ENCODE peak calls at places on chromosomes 11 and 22, in six cellular contexts. I is SK-N-SH, G is HepG2, X is K562, N is H1, H is GM12878. O is an unnamed sample.

GRCh38 chr11:18280438-18281046 is 14.5 kb downstream of the SAA1 start:
- DNase-seq in I (no peak), G (no peak), X (no peak), N (no peak), H (peak), O (no peak)

GRCh38 chr11:117979481-117980211 is 6.5 kb upstream of the IL10RA start:
- DNase-seq in I (no peak), G (no peak), X (no peak), N (no peak), H (peak), O (no peak)

GRCh38 chr11:88377661-88378060 is 40.1 kb upstream of the CTSC start:
- DNase-seq in I (no peak), G (no peak), X (no peak), N (no peak), H (no peak), O (no peak)

GRCh38 chr11:27468209-27468608 is 4.4 kb downstream of the LGR4 start:
- DNase-seq in I (no peak), G (no peak), X (no peak), N (no peak), H (no peak), O (no peak)

GRCh38 chr22:29975494-29975893 is 92.5 kb downstream of the MTMR3 start:
- DNase-seq in I (no peak), G (no peak), X (no peak), N (no peak), H (no peak), O (no peak)

GRCh38 chr11:117663389-117663788 is 133.6 kb downstream of the DSCAML1 start:
- DNase-seq in I (no peak), G (no peak), X (no peak), N (no peak), H (no peak), O (no peak)

GRCh38 chr11:79371152-79371551 is 69.7 kb downstream of the TENM4 start:
- DNase-seq in I (no peak), G (no peak), X (no peak), N (no peak), H (no peak), O (no peak)

GRCh38 chr11:115996125-115996807 is 492.1 kb upstream of the CADM1 start:
- DNase-seq in I (no peak), G (no peak), X (no peak), N (no peak), H (peak), O (no peak)

GRCh38 chr11:11171854-11172253 is 181.2 kb downstream of the CSNK2A3 start:
- DNase-seq in I (no peak), G (no peak), X (no peak), N (no peak), H (peak), O (no peak)

GRCh38 chr22:39613549-39613921 is 43.0 kb downstream of the CACNA1I start:
- DNase-seq in I (no peak), G (no peak), X (no peak), N (no peak), H (no peak), O (no peak)
- TF ChIP-seq YY1 in I (no peak), G (no peak), X (no peak), N (no peak), H (no peak), O (no peak)

GRCh38 chr11:61083601-61084147 is 18.6 kb upstream of the CD5 start:
- DNase-seq in I (no peak), G (no peak), X (no peak), N (no peak), H (no peak), O (no peak)
- H3K27ac ChIP-seq in I (no peak), G (no peak), X (no peak), N (no peak), H (no peak), O (no peak)

DNA sequence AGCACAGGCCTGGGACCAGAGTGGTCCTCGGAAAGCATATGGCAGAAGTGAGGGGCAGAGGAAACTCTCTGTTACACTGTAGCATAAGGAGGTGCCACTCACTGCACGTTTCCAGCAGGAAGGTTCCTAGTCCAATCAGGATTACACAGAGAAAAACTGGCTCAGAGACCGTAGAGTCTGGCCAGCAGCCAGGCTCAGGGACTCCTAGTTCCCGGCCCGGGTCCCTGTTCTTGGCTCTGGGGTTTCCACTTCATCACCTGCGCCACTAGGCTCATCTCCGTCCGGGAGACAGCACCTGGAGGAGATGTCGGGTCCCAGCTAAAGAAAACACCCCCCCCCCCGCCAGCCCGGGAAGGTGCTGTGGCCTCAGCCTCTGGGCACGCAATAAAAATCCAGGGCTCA is 1.1 kb downstream of the TTLL12 start:
- DNase-seq in I (peak), G (peak), X (no peak), N (no peak), H (no peak), O (peak)
- TF ChIP-seq MAX in I (no peak), G (no peak), X (no peak), N (no peak), H (no peak), O (no peak)

GRCh38 chr11:110990316-110990715 is 255.2 kb upstream of the POU2AF2 start:
- DNase-seq in I (no peak), G (no peak), X (no peak), N (no peak), H (no peak), O (no peak)
- TF ChIP-seq YY1 in I (no peak), G (no peak), X (no peak), N (no peak), H (no peak), O (no peak)

DNA sequence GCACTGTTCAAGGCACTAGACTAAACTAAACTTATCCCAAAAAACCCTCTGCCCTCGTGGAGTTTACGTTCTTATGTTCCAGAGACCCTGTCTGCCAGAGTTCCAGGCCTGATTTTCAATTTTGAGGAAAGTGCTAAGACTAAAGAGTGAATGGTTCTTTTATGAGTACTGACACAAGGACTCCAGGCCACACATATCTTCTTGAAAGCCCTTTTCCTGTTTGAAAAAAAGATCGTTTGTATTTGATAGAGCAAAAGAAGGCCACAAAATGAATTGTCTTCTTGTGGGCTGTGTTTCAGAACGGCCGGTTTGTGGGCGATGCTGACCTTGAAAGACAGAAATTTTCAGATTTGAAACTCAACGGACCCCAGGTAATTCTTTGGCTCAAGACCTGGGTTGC is 32.1 kb downstream of the CTNND1 start:
- DNase-seq in I (no peak), G (no peak), X (no peak), N (no peak), H (no peak), O (no peak)
- H3K27ac ChIP-seq in I (no peak), G (no peak), X (no peak), N (no peak), H (peak), O (no peak)

GRCh38 chr11:112753706-112754105 is 207.5 kb upstream of the NCAM1 start:
- DNase-seq in I (no peak), G (no peak), X (no peak), N (no peak), H (no peak), O (no peak)

GRCh38 chr11:112752563-112752962 is 208.7 kb upstream of the NCAM1 start:
- DNase-seq in I (no peak), G (no peak), X (no peak), N (no peak), H (no peak), O (no peak)

GRCh38 chr11:112748713-112749481 is 212.3 kb upstream of the NCAM1 start:
- DNase-seq in I (peak), G (no peak), X (no peak), N (no peak), H (no peak), O (no peak)

GRCh38 chr11:112751763-112752162 is 209.5 kb upstream of the NCAM1 start:
- DNase-seq in I (no peak), G (no peak), X (no peak), N (no peak), H (no peak), O (no peak)

GRCh38 chr11:112751312-112751711 is 209.9 kb upstream of the NCAM1 start:
- DNase-seq in I (peak), G (no peak), X (no peak), N (no peak), H (no peak), O (no peak)
- TF ChIP-seq MAX in I (no peak), G (no peak), X (no peak), N (no peak), H (no peak), O (no peak)

O was measured in HCT116.